ENCODE peak calls at places on chromosomes 4 and X, in five cellular contexts. B, W, G, F and Y are unnamed samples. For H3K4me1, the result is how much of the 10 kb centered on the place peaks cover.

GRCh38 chr4:134085525-134085924 is 116.1 kb downstream of the PABPC4L start:
- DNase-seq in B (no peak), W (no peak), G (no peak), F (no peak), Y (no peak)

GRCh38 chr4:152217896-152218295 is 318.0 kb downstream of the FBXW7 start:
- DNase-seq in B (no peak), W (no peak), G (no peak), F (no peak), Y (no peak)

GRCh38 chr4:32884198-32884597 is 2164.0 kb downstream of the PCDH7 start:
- DNase-seq in B (no peak), W (no peak), G (no peak), F (no peak), Y (no peak)

GRCh38 chr4:153326513-153326912 is 18.0 kb upstream of the MND1 start:
- DNase-seq in B (no peak), W (no peak), G (no peak), F (no peak), Y (peak)

GRCh38 chr4:139337612-139338011 is 35.3 kb upstream of the NDUFC1 start:
- DNase-seq in B (no peak), W (no peak), G (no peak), F (no peak), Y (no peak)

GRCh38 chr4:114267976-114268375 is 288.5 kb upstream of the ARSJ start:
- DNase-seq in B (no peak), W (no peak), G (no peak), F (no peak), Y (no peak)

GRCh38 chrX:18725316-18725943 is 18.0 kb downstream of the PPEF1 start:
- DNase-seq in B (no peak), W (no peak), G (peak), F (no peak), Y (no peak)

GRCh38 chr4:11497972-11498371 is 69.3 kb upstream of the HS3ST1 start:
- DNase-seq in B (no peak), W (no peak), G (no peak), F (no peak), Y (no peak)

GRCh38 chrX:153775631-153776595 is 4.9 kb upstream of the SRPK3 start:
- DNase-seq in B (no peak), W (no peak), G (no peak), F (no peak), Y (no peak)

GRCh38 chr4:135418353-135418752 is 1216.8 kb upstream of the PABPC4L start:
- DNase-seq in B (no peak), W (no peak), G (peak), F (no peak), Y (no peak)

GRCh38 chrX:3518870-3519269 is 172.4 kb upstream of the MXRA5 start:
- DNase-seq in B (peak), W (peak), G (peak), F (no peak), Y (peak)

DNA sequence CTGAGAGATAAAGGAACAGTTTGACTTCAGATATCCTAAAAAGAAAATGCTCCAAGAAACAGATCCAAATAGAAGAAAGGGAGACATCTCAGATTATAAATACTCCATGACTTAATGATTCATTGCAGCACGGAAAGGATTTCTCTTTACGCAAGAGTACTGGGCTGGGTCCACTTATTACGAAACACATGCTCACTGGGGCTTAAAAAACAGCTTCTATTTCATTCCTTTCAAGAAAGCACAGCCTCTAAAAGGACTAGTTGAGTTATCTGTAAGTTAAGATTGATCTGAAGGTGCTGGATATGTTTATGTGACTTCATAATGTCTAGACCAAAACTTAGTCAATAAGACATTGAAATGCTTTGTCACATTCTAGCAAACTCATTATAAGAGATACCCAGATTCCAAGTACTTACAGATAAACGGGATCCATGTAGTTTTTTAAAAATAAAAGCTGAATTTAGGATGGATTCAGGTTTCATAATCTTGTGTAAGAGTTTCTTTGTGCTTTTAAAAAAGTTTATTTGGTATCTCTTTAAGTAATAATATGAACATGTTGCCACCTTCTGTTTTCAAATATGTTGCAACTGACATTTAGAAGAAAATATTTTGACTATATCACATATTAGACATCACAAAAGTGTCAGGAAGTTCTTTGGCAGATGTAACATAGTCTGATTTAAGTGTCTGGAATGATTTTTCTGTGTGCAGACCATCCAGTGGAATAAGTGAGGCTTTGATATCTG is 109.5 kb upstream of the MYOZ2 start:
- DNase-seq in B (no peak), W (no peak), G (no peak), F (peak), Y (no peak)
- H3K27ac ChIP-seq in B (peak), W (peak), G (no peak), F (peak), Y (peak)

DNA sequence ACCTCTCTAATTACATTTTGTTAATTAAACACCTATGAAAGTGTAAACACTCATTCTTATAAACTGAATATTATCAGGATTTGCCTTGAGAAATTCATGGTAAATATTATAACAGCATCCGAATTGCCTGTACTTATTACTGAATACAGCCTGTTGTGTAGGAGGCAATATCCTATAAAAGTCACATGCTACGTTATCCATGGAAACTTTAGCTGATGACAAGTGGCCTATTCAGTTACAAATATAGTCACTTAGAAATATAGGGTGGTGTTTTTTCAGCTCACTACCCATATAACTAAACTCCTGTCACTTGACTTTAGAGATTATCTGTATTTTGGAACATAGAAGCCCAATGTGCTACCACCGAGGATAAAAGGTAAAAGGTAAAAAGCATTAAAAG is 493.4 kb downstream of the INPP4B start:
- DNase-seq in B (no peak), W (no peak), G (no peak), F (no peak), Y (no peak)
- H3K4me1 ChIP-seq in B (under half), W (under half), G (under half), F (under half), Y (under half)

GRCh38 chr4:167020410-167020809 is 213.9 kb downstream of the SPOCK3 start:
- DNase-seq in B (no peak), W (no peak), G (peak), F (no peak), Y (no peak)

GRCh38 chr4:167023359-167023925 is 210.9 kb downstream of the SPOCK3 start:
- DNase-seq in B (no peak), W (no peak), G (no peak), F (no peak), Y (no peak)

GRCh38 chr4:167025651-167026050 is 208.6 kb downstream of the SPOCK3 start:
- DNase-seq in B (no peak), W (no peak), G (no peak), F (no peak), Y (no peak)

GRCh38 chr4:167021545-167022155 is 212.6 kb downstream of the SPOCK3 start:
- DNase-seq in B (peak), W (peak), G (peak), F (peak), Y (peak)
- TF ChIP-seq CTCF in B (peak), W (peak), G (peak), F (peak), Y (peak)

GRCh38 chrX:41607264-41607832 is 81.4 kb upstream of the GPR34 start:
- DNase-seq in B (no peak), W (no peak), G (no peak), F (no peak), Y (no peak)
- H3K27ac ChIP-seq in B (no peak), W (no peak), G (no peak), F (no peak), Y (no peak)

DNA sequence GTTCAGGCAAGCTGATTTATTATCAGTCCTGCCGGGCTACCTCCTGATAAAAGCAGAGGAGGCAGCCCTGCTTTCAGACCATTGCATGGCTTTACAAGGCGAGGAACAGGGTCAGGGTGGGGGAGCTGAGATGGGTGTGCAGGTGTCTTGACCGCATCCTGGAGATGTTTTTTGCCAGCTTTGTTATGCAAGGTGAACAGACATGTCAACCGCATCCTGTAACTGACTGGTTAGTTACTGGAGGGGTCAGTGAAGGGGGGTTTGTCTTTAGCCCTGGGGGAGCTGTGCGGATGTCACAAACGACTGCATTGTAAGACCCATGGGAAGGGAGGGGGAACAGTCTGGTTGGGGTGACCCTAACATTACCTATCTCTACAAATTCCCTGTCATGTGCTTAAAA is 10.0 kb downstream of the ADAM29 start:
- DNase-seq in B (no peak), W (peak), G (no peak), F (no peak), Y (no peak)
- H3K4me1 ChIP-seq in B (under half), W (under half), G (under half), F (under half), Y (under half)

GRCh38 chrX:141278306-141278705 is 36.0 kb upstream of the SPANXC start:
- DNase-seq in B (no peak), W (no peak), G (peak), F (no peak), Y (no peak)
- TF ChIP-seq CTCF in B (peak), W (no peak), G (peak), F (no peak), Y (peak)

GRCh38 chrX:38561951-38562719 is 793 bp downstream of the TSPAN7 start:
- DNase-seq in B (peak), W (peak), G (peak), F (peak), Y (peak)

GRCh38 chrX:38561126-38561868 is at the start of gene TSPAN7:
- DNase-seq in B (peak), W (peak), G (peak), F (peak), Y (peak)

GRCh38 chrX:38558681-38559080 is 2.7 kb upstream of the TSPAN7 start:
- DNase-seq in B (no peak), W (no peak), G (no peak), F (no peak), Y (no peak)

GRCh38 chrX:38560776-38561125 is 591 bp upstream of the TSPAN7 start:
- DNase-seq in B (no peak), W (no peak), G (no peak), F (no peak), Y (no peak)

GRCh38 chrX:38563006-38563405 is 1.7 kb downstream of the TSPAN7 start:
- DNase-seq in B (no peak), W (no peak), G (no peak), F (no peak), Y (peak)
- H3K27ac ChIP-seq in B (no peak), W (peak), G (no peak), F (no peak), Y (peak)

DNA sequence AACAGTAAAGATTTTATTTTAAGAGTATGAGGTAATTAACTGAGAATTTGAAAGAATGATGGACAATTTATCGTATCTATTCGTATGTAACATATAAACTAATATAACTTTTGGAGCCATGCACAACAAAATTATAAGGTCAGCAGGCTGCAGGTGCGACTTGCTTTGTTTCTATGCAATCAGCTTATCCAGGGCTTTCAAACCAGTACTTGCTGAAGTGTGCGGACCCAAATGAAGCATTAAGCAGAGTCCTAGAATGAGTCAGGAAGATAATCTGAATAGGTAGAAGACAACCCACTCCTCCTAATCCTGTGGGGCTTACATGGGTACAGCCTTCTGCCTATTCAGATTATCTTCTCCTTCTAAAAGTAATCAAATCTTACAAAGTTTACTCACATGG is 2.1 kb downstream of the NSD2 start:
- DNase-seq in B (no peak), W (no peak), G (no peak), F (no peak), Y (no peak)
- H3K4me1 ChIP-seq in B (under half), W (under half), G (under half), F (under half), Y (under half)

GRCh38 chr4:158781963-158782362 is 13.1 kb downstream of the FNIP2 start:
- DNase-seq in B (no peak), W (no peak), G (no peak), F (no peak), Y (no peak)
- TF ChIP-seq CTCF in B (no peak), W (no peak), G (no peak), F (no peak), Y (no peak)

GRCh38 chr4:78481180-78481579 is 70.4 kb upstream of the ANXA3 start:
- DNase-seq in B (no peak), W (no peak), G (no peak), F (no peak), Y (no peak)
- H3K27ac ChIP-seq in B (no peak), W (no peak), G (no peak), F (no peak), Y (no peak)